ENCODE peak calls at places on chromosomes 7 and 10, in seven cellular contexts. One of them, this sample, is unnamed.

GRCh38 chr10:86966008-86966654 is 2.2 kb upstream of the ADIRF start:
- DNase-seq in activated T-cell treated with anti-CD3 and anti-CD28 coated beads, Interleukin-2, amount 50 U/mL, for 1 hour: no peak
- DNase-seq in HTR-8/SVneo: no peak
- DNase-seq in amygdala: no peak
- DNase-seq in skeletal muscle cell: no peak
- DNase-seq in NAMALWA: no peak
- DNase-seq in naive B cell: no peak
- DNase-seq in this sample: no peak

GRCh38 chr7:121015560-121015959 is 27.0 kb downstream of the CPED1 start:
- DNase-seq in skeletal muscle cell: no peak
- DNase-seq in amygdala: no peak
- DNase-seq in HTR-8/SVneo: no peak
- DNase-seq in activated T-cell treated with anti-CD3 and anti-CD28 coated beads, Interleukin-2, amount 50 U/mL, for 1 hour: no peak
- DNase-seq in NAMALWA: no peak
- DNase-seq in naive B cell: no peak
- DNase-seq in this sample: no peak

GRCh38 chr7:38178695-38179344 is 775 bp downstream of the STARD3NL start:
- DNase-seq in activated T-cell treated with anti-CD3 and anti-CD28 coated beads, Interleukin-2, amount 50 U/mL, for 1 hour: no peak
- DNase-seq in HTR-8/SVneo: peak
- DNase-seq in NAMALWA: peak
- DNase-seq in amygdala: no peak
- DNase-seq in skeletal muscle cell: no peak
- DNase-seq in naive B cell: peak
- DNase-seq in this sample: no peak

GRCh38 chr7:304574-305409 is 14.8 kb downstream of the FOXL3 start:
- DNase-seq in amygdala: no peak
- DNase-seq in HTR-8/SVneo: no peak
- DNase-seq in NAMALWA: no peak
- DNase-seq in skeletal muscle cell: no peak
- DNase-seq in naive B cell: no peak
- DNase-seq in activated T-cell treated with anti-CD3 and anti-CD28 coated beads, Interleukin-2, amount 50 U/mL, for 1 hour: no peak
- DNase-seq in this sample: peak

GRCh38 chr10:115030483-115031200 is 62.5 kb upstream of the ATRNL1 start:
- DNase-seq in NAMALWA: no peak
- DNase-seq in HTR-8/SVneo: no peak
- DNase-seq in activated T-cell treated with anti-CD3 and anti-CD28 coated beads, Interleukin-2, amount 50 U/mL, for 1 hour: no peak
- DNase-seq in skeletal muscle cell: no peak
- DNase-seq in amygdala: no peak
- DNase-seq in naive B cell: no peak
- DNase-seq in this sample: no peak

GRCh38 chr10:91032614-91033248 is 111.8 kb upstream of the ANKRD1 start:
- DNase-seq in HTR-8/SVneo: no peak
- DNase-seq in activated T-cell treated with anti-CD3 and anti-CD28 coated beads, Interleukin-2, amount 50 U/mL, for 1 hour: no peak
- DNase-seq in NAMALWA: no peak
- DNase-seq in naive B cell: no peak
- DNase-seq in skeletal muscle cell: peak
- DNase-seq in amygdala: no peak
- DNase-seq in this sample: no peak

GRCh38 chr7:134031835-134032617 is 95.1 kb upstream of the LRGUK start:
- DNase-seq in skeletal muscle cell: peak
- DNase-seq in activated T-cell treated with anti-CD3 and anti-CD28 coated beads, Interleukin-2, amount 50 U/mL, for 1 hour: no peak
- DNase-seq in HTR-8/SVneo: no peak
- DNase-seq in NAMALWA: peak
- DNase-seq in naive B cell: no peak
- DNase-seq in amygdala: no peak
- DNase-seq in this sample: no peak

GRCh38 chr7:131039355-131039762 is 288.3 kb upstream of the MKLN1 start:
- DNase-seq in amygdala: no peak
- DNase-seq in activated T-cell treated with anti-CD3 and anti-CD28 coated beads, Interleukin-2, amount 50 U/mL, for 1 hour: no peak
- DNase-seq in skeletal muscle cell: no peak
- DNase-seq in HTR-8/SVneo: no peak
- DNase-seq in NAMALWA: no peak
- DNase-seq in naive B cell: no peak
- DNase-seq in this sample: no peak

GRCh38 chr10:102040305-102040704 is 15.7 kb downstream of the ARMH3 start:
- DNase-seq in activated T-cell treated with anti-CD3 and anti-CD28 coated beads, Interleukin-2, amount 50 U/mL, for 1 hour: no peak
- DNase-seq in NAMALWA: no peak
- DNase-seq in naive B cell: no peak
- DNase-seq in amygdala: no peak
- DNase-seq in skeletal muscle cell: no peak
- DNase-seq in HTR-8/SVneo: no peak
- DNase-seq in this sample: no peak

GRCh38 chr10:44316187-44316921 is 68.5 kb downstream of the CXCL12 start:
- DNase-seq in naive B cell: no peak
- DNase-seq in skeletal muscle cell: no peak
- DNase-seq in NAMALWA: peak
- DNase-seq in amygdala: no peak
- DNase-seq in activated T-cell treated with anti-CD3 and anti-CD28 coated beads, Interleukin-2, amount 50 U/mL, for 1 hour: no peak
- DNase-seq in HTR-8/SVneo: no peak
- DNase-seq in this sample: no peak

GRCh38 chr7:26346611-26347200 is 55.0 kb downstream of the SNX10 start:
- DNase-seq in NAMALWA: no peak
- DNase-seq in activated T-cell treated with anti-CD3 and anti-CD28 coated beads, Interleukin-2, amount 50 U/mL, for 1 hour: no peak
- DNase-seq in HTR-8/SVneo: peak
- DNase-seq in skeletal muscle cell: no peak
- DNase-seq in naive B cell: no peak
- DNase-seq in amygdala: no peak
- DNase-seq in this sample: peak

GRCh38 chr7:73345538-73345937 is 17.6 kb downstream of the FKBP6 start:
- DNase-seq in HTR-8/SVneo: no peak
- DNase-seq in NAMALWA: no peak
- DNase-seq in skeletal muscle cell: no peak
- DNase-seq in activated T-cell treated with anti-CD3 and anti-CD28 coated beads, Interleukin-2, amount 50 U/mL, for 1 hour: no peak
- DNase-seq in amygdala: no peak
- DNase-seq in naive B cell: no peak
- DNase-seq in this sample: no peak

GRCh38 chr7:27782849-27783248 is 42.9 kb downstream of the TAX1BP1 start:
- DNase-seq in amygdala: no peak
- DNase-seq in skeletal muscle cell: no peak
- DNase-seq in activated T-cell treated with anti-CD3 and anti-CD28 coated beads, Interleukin-2, amount 50 U/mL, for 1 hour: no peak
- DNase-seq in naive B cell: no peak
- DNase-seq in HTR-8/SVneo: no peak
- DNase-seq in NAMALWA: no peak
- DNase-seq in this sample: no peak